ENCODE peak calls at places on chromosomes 13 and 19, in four cellular contexts. E, S, L and R are unnamed samples. For H3K27me3, the result is how much of the 10 kb centered on the place peaks cover.

GRCh38 chr13:109669956-109670355 is 116.4 kb downstream of the IRS2 start:
- DNase-seq in S (no peak), E (no peak), L (no peak), R (no peak)

GRCh38 chr13:77305276-77305675 is 21.6 kb downstream of the MYCBP2 start:
- DNase-seq in S (no peak), E (no peak), L (no peak), R (no peak)

GRCh38 chr13:107864543-107865460 is 350.5 kb downstream of the LIG4 start:
- DNase-seq in L (peak), E (peak), S (peak), R (peak)

GRCh38 chr13:49132479-49133002 is 87.6 kb upstream of the MLNR start:
- DNase-seq in E (no peak), L (no peak), S (no peak), R (no peak)

GRCh38 chr19:3184847-3185481 is 766 bp upstream of the NCLN start:
- DNase-seq in S (peak), L (no peak), E (no peak), R (peak)

GRCh38 chr19:12847159-12848139 is 9.1 kb downstream of the MAST1 start:
- DNase-seq in S (peak), L (peak), E (peak), R (peak)

GRCh38 chr13:98834254-98834960 is 81.9 kb upstream of the SLC15A1 start:
- DNase-seq in S (no peak), L (no peak), E (no peak), R (peak)

GRCh38 chr13:71870036-71870435 is 3.0 kb upstream of the DACH1 start:
- DNase-seq in E (no peak), L (no peak), S (no peak), R (no peak)

GRCh38 chr13:29654807-29655547 is 59.5 kb upstream of the SLC7A1 start:
- DNase-seq in S (no peak), E (no peak), L (peak), R (no peak)

GRCh38 chr13:20803180-20803965 is 29.6 kb upstream of the EEF1AKMT1 start:
- DNase-seq in L (no peak), S (no peak), E (no peak), R (no peak)

GRCh38 chr19:47404334-47405196 is 14.8 kb downstream of the MEIS3 start:
- DNase-seq in S (no peak), L (no peak), E (no peak), R (no peak)

GRCh38 chr13:79679334-79679733 is 198.4 kb downstream of the NDFIP2 start:
- DNase-seq in L (peak), S (peak), E (peak), R (peak)

GRCh38 chr13:36430247-36431203 is 1.8 kb upstream of the CCNA1 start:
- DNase-seq in S (no peak), E (no peak), L (no peak), R (no peak)

GRCh38 chr13:27147530-27148170 is 24.0 kb downstream of the USP12 start:
- DNase-seq in E (no peak), S (no peak), L (peak), R (no peak)

GRCh38 chr19:35458821-35459391 is 10.8 kb downstream of the FFAR2 start:
- DNase-seq in L (no peak), S (peak), E (no peak), R (no peak)

GRCh38 chr13:95918860-95919259 is 134.3 kb downstream of the UGGT2 start:
- DNase-seq in E (no peak), S (no peak), L (no peak), R (no peak)

GRCh38 chr19:1768918-1769644 is 15.8 kb downstream of the ONECUT3 start:
- DNase-seq in L (no peak), S (no peak), E (no peak), R (no peak)
- H3K27me3 ChIP-seq in L (under half), S (under half), E (half or more), R (under half)

GRCh38 chr19:30522359-30522758 is 150.2 kb downstream of the ZNF536 start:
- DNase-seq in E (no peak), L (no peak), S (no peak), R (peak)

GRCh38 chr19:30520735-30521479 is 148.7 kb downstream of the ZNF536 start:
- DNase-seq in E (no peak), S (no peak), L (no peak), R (no peak)

GRCh38 chr19:30523791-30524190 is 151.6 kb downstream of the ZNF536 start:
- DNase-seq in L (no peak), S (no peak), E (no peak), R (no peak)

GRCh38 chr19:30519607-30520205 is 147.5 kb downstream of the ZNF536 start:
- DNase-seq in L (no peak), E (no peak), S (no peak), R (no peak)

GRCh38 chr19:30521937-30522336 is 149.8 kb downstream of the ZNF536 start:
- DNase-seq in S (no peak), L (no peak), E (no peak), R (no peak)
- H3K27me3 ChIP-seq in S (under half), L (under half), E (under half), R (under half)

GRCh38 chr13:25574437-25575426 is 203.0 kb downstream of the ATP8A2 start:
- DNase-seq in L (peak), E (peak), S (peak), R (peak)
- H3K27me3 ChIP-seq in L (under half), E (under half), S (under half), R (under half)

DNA sequence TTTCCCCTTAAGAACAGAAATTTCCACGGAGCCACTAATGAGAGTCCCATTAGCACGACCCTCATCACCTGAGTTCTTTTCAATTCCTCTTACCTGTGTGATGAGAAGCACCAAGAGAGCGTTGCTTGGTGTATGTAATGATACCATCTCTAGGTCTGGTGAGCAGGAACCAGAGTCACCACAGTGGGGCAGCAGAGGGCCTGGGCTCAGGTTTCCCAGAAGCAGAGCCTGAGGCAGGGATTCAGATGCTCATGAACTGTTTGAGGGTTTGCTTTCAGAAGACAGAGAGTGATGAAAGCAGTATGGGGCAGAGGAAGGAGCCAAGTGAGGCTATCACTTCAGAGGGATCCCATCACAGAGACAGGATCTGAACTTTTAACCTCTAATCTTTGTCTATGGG is 3.1 kb upstream of the PTPRH start:
- DNase-seq in E (no peak), S (peak), L (no peak), R (peak)
- H3K27me3 ChIP-seq in E (under half), S (under half), L (under half), R (under half)

GRCh38 chr19:41601771-41602170 is 25.1 kb downstream of the CEACAM4 start:
- DNase-seq in L (no peak), S (no peak), E (no peak), R (no peak)

GRCh38 chr19:41595890-41596280 is 19.9 kb downstream of the CEACAM21 start:
- DNase-seq in L (no peak), E (no peak), S (no peak), R (no peak)

GRCh38 chr19:41595258-41595889 is 19.4 kb downstream of the CEACAM21 start:
- DNase-seq in E (no peak), L (peak), S (peak), R (peak)

GRCh38 chr19:41599175-41599966 is 23.4 kb downstream of the CEACAM21 start:
- DNase-seq in L (no peak), S (no peak), E (no peak), R (no peak)

DNA sequence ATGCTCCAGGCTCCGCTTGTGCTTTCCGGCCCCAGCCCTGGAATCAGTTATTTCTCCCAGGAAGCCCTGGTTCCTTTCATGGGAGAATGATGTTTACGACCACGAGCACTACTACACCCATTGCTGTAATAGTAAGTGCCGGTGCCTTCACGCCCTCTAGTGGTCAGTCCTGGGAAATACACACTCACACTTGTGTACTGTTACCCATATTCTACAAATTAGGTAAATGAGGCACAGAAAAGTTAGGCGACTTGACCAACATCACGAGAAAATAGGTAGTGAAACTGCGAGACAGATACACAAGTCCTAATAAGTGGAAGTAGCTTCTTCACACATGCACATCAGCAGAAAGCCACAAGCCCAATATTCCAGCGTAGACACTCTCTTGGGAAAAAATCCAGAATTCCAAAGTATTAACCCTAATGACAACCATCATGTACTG is 21.7 kb downstream of the CEACAM21 start:
- DNase-seq in L (peak), E (peak), S (peak), R (peak)
- H3K27me3 ChIP-seq in L (under half), E (under half), S (under half), R (under half)

GRCh38 chr19:6821639-6822310 is 49.3 kb downstream of the VAV1 start:
- DNase-seq in E (no peak), S (no peak), L (no peak), R (no peak)

GRCh38 chr19:6825076-6825774 is 52.7 kb downstream of the VAV1 start:
- DNase-seq in E (no peak), S (no peak), L (no peak), R (no peak)

GRCh38 chr19:6819323-6819722 is 46.8 kb downstream of the VAV1 start:
- DNase-seq in S (no peak), E (no peak), L (no peak), R (no peak)

GRCh38 chr19:6820237-6820636 is 47.7 kb downstream of the VAV1 start:
- DNase-seq in E (no peak), L (no peak), S (no peak), R (no peak)

GRCh38 chr19:6822311-6822670 is 49.8 kb downstream of the VAV1 start:
- DNase-seq in E (no peak), S (no peak), L (no peak), R (no peak)
- H3K27me3 ChIP-seq in E (under half), S (under half), L (under half), R (under half)

GRCh38 chr19:45976180-45976579 is 2.5 kb upstream of the NOVA2 start:
- DNase-seq in S (peak), L (no peak), E (no peak), R (no peak)

GRCh38 chr19:45985321-45985720 is 9.9 kb upstream of the CCDC61 start:
- DNase-seq in E (no peak), S (no peak), L (no peak), R (no peak)

GRCh38 chr19:45978156-45978555 is 4.5 kb upstream of the NOVA2 start:
- DNase-seq in L (no peak), S (no peak), E (no peak), R (no peak)

DNA sequence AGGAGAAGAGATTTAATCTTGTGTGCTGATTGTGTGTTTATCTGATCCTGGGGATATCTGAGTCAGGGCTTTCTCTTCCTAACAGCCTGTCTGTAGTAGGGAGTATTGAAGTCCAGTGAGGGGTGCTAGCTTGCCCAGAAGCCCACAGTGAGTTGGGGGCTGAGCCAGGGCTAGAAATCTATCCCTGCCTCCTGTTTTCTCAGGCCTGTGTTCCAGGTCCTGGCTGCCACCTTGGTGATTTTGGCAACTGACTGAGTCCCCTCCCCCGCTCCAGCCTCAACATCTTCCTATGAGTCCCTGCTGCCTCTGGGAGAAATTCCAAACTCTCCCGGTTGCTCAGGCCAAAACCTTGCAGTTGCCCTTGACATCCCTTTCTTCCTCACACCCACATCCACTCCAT is 7.7 kb upstream of the NOVA2 start:
- DNase-seq in S (no peak), L (no peak), E (no peak), R (no peak)
- H3K27me3 ChIP-seq in S (under half), L (under half), E (under half), R (under half)

DNA sequence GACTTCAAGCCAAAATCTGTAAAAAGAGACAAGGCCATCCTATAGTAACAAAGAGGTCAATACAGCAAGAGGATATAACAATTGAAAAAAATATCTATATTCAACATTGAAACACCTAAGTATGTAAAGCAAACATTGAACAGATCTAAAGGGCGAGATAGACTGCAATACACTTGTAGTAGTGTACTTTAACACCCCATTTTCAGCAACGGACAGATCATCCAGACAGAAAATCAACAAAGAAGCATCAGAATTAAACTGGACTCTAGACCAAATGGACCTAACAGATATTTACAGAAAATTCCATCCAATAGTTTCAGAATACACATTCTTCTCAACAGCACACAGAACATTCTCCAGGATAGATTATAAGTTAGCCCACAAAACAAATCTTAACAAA is 28.7 kb upstream of the SIAH3 start:
- DNase-seq in S (no peak), E (no peak), L (no peak), R (no peak)
- H3K27me3 ChIP-seq in S (under half), E (under half), L (under half), R (under half)

DNA sequence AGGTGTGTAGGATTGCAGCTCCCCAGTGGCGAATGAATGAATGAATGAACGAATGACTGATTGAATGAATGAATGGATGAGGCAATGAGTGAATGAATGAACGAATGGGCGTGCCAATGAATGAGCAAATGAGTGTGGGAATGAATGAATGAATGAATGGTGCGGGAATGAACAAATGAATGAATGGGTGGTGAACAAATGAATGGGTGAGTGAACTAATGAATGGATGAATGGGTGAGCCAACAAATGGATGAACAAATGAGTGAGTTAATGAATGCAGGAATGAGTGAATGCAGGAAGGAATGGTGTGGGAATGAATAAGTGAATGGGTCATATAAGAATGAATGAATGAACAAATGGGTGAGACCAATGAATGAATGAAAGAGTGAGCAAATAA is 14.7 kb downstream of the ANKRD24 start:
- DNase-seq in E (no peak), L (no peak), S (no peak), R (no peak)
- H3K27me3 ChIP-seq in E (under half), L (under half), S (under half), R (under half)

GRCh38 chr13:25169356-25169755 is 2.7 kb downstream of the AMER2 start:
- DNase-seq in L (no peak), E (no peak), S (no peak), R (no peak)
- H3K27me3 ChIP-seq in L (under half), E (under half), S (under half), R (under half)